ENCODE peak calls at places on chromosomes 3 and 15, in five cellular contexts. One of them, this sample, is unnamed.

GRCh38 chr3:134232146-134232545 is 18.5 kb downstream of the RYK start:
- DNase-seq in H9: no peak
- DNase-seq in neuronal stem cell: no peak
- DNase-seq in H1: no peak
- DNase-seq in IMR-90: peak
- DNase-seq in this sample: peak

GRCh38 chr3:59267021-59267420 is 217.2 kb upstream of the CFAP20DC start:
- DNase-seq in IMR-90: no peak
- DNase-seq in neuronal stem cell: no peak
- DNase-seq in H1: no peak
- DNase-seq in H9: no peak
- DNase-seq in this sample: no peak

GRCh38 chr15:99956022-99956775 is 223.0 kb upstream of the LYSMD4 start:
- DNase-seq in IMR-90: no peak
- DNase-seq in neuronal stem cell: no peak
- DNase-seq in H9: no peak
- DNase-seq in H1: no peak
- DNase-seq in this sample: no peak

GRCh38 chr3:186254676-186255665 is 107.1 kb downstream of the DGKG start:
- DNase-seq in H1: no peak
- DNase-seq in H9: no peak
- DNase-seq in IMR-90: no peak
- DNase-seq in neuronal stem cell: no peak
- DNase-seq in this sample: no peak

GRCh38 chr3:27079427-27080105 is 289.6 kb downstream of the NEK10 start:
- DNase-seq in H9: no peak
- DNase-seq in H1: no peak
- DNase-seq in IMR-90: no peak
- DNase-seq in neuronal stem cell: no peak
- DNase-seq in this sample: peak

GRCh38 chr3:127196466-127197299 is 3.8 kb downstream of the PRR23E start:
- DNase-seq in H1: no peak
- DNase-seq in IMR-90: no peak
- DNase-seq in neuronal stem cell: no peak
- DNase-seq in H9: no peak
- DNase-seq in this sample: no peak

GRCh38 chr3:132554437-132554836 is 42.6 kb upstream of the ACKR4 start:
- DNase-seq in neuronal stem cell: no peak
- DNase-seq in H9: no peak
- DNase-seq in IMR-90: peak
- DNase-seq in H1: no peak
- DNase-seq in this sample: no peak

GRCh38 chr3:72727726-72728125 is 120.5 kb downstream of the SHQ1 start:
- DNase-seq in H1: no peak
- DNase-seq in H9: no peak
- DNase-seq in neuronal stem cell: no peak
- DNase-seq in IMR-90: no peak
- DNase-seq in this sample: no peak

GRCh38 chr3:195213639-195214315 is 57.2 kb downstream of the XXYLT1 start:
- DNase-seq in H9: no peak
- DNase-seq in IMR-90: no peak
- DNase-seq in H1: no peak
- DNase-seq in neuronal stem cell: no peak
- DNase-seq in this sample: no peak

GRCh38 chr3:29186982-29187718 is 93.7 kb upstream of the RBMS3 start:
- DNase-seq in H9: no peak
- DNase-seq in neuronal stem cell: no peak
- DNase-seq in IMR-90: peak
- DNase-seq in H1: no peak
- DNase-seq in this sample: peak

GRCh38 chr3:54870423-54870822 is 57.4 kb downstream of the LRTM1 start:
- DNase-seq in neuronal stem cell: peak
- DNase-seq in H1: no peak
- DNase-seq in H9: no peak
- DNase-seq in IMR-90: peak
- DNase-seq in this sample: peak

DNA sequence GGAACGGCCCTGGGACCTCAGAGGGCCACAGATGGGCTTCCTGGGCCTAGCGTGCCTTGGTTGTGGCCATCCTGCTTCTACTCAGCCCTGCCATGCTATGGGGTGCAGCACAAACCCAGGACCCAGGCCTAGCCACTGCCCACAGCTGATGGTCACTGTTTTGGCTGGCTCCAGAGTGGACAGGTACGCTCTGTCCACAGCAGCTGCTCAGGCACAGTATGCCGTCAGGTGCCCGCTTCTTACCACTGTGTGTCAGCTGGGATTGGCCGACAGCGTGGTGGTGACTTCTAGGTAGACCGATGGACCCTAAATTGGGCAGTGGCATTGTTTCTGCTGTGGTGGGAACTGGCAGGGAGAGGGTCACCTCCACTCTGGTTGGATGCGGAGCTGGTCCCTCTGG is 47.3 kb downstream of the KLF13 start:
- DNase-seq in IMR-90: no peak
- DNase-seq in H1: no peak
- DNase-seq in H9: no peak
- DNase-seq in neuronal stem cell: no peak
- DNase-seq in this sample: no peak
- H3K14ac ChIP-seq in IMR-90: no peak
- H3K14ac ChIP-seq in H1: no peak
- H3K14ac ChIP-seq in H9: no peak
- H3K14ac ChIP-seq in neuronal stem cell: peak
- H3K14ac ChIP-seq in this sample: no peak

GRCh38 chr3:52554026-52554755 is 17.8 kb downstream of the UQCC5 start:
- DNase-seq in H1: no peak
- DNase-seq in neuronal stem cell: no peak
- DNase-seq in H9: no peak
- DNase-seq in IMR-90: no peak
- DNase-seq in this sample: no peak
- H3K4me2 ChIP-seq in H1: no peak
- H3K4me2 ChIP-seq in neuronal stem cell: no peak
- H3K4me2 ChIP-seq in H9: no peak
- H3K4me2 ChIP-seq in IMR-90: no peak
- H3K4me2 ChIP-seq in this sample: no peak

GRCh38 chr15:40302288-40302886 is 5.3 kb downstream of the PLCB2 start:
- DNase-seq in IMR-90: no peak
- DNase-seq in H1: no peak
- DNase-seq in neuronal stem cell: no peak
- DNase-seq in H9: no peak
- DNase-seq in this sample: no peak

GRCh38 chr15:40301467-40302179 is 6.1 kb downstream of the PLCB2 start:
- DNase-seq in IMR-90: no peak
- DNase-seq in H1: no peak
- DNase-seq in neuronal stem cell: no peak
- DNase-seq in H9: peak
- DNase-seq in this sample: no peak

GRCh38 chr15:40302981-40303380 is 4.8 kb downstream of the PLCB2 start:
- DNase-seq in H1: no peak
- DNase-seq in IMR-90: no peak
- DNase-seq in neuronal stem cell: no peak
- DNase-seq in H9: no peak
- DNase-seq in this sample: no peak

GRCh38 chr15:40300367-40300766 is 7.4 kb downstream of the PLCB2 start:
- DNase-seq in neuronal stem cell: no peak
- DNase-seq in H9: no peak
- DNase-seq in H1: no peak
- DNase-seq in IMR-90: no peak
- DNase-seq in this sample: no peak

DNA sequence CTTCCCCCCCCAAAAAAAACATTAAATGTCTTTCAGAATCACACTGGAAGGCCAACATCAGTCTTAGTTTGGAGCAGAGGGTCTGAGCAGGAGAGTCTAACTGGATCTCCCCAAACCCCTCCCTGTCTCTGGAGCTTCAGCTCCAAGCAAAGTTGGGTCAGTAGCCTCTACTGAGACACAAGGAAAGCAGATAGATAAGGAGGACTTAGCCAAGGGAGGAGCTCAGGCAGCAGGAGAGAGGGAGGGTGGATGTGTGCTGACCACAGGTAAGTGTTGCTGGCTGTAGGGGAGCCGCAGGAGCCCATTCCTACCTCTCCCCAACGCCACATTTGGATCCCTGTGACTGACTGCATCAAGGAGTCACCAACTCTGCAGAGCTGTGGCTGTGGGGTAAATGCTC is 7.0 kb downstream of the PLCB2 start:
- DNase-seq in H1: no peak
- DNase-seq in H9: no peak
- DNase-seq in neuronal stem cell: no peak
- DNase-seq in IMR-90: no peak
- DNase-seq in this sample: no peak
- H3K14ac ChIP-seq in H1: no peak
- H3K14ac ChIP-seq in H9: no peak
- H3K14ac ChIP-seq in neuronal stem cell: no peak
- H3K14ac ChIP-seq in IMR-90: no peak
- H3K14ac ChIP-seq in this sample: no peak

GRCh38 chr3:24372559-24373197 is 122.0 kb downstream of the THRB start:
- DNase-seq in neuronal stem cell: no peak
- DNase-seq in H9: no peak
- DNase-seq in IMR-90: no peak
- DNase-seq in H1: no peak
- DNase-seq in this sample: no peak
- H3K4me2 ChIP-seq in neuronal stem cell: no peak
- H3K4me2 ChIP-seq in H9: no peak
- H3K4me2 ChIP-seq in IMR-90: no peak
- H3K4me2 ChIP-seq in H1: no peak
- H3K4me2 ChIP-seq in this sample: no peak

DNA sequence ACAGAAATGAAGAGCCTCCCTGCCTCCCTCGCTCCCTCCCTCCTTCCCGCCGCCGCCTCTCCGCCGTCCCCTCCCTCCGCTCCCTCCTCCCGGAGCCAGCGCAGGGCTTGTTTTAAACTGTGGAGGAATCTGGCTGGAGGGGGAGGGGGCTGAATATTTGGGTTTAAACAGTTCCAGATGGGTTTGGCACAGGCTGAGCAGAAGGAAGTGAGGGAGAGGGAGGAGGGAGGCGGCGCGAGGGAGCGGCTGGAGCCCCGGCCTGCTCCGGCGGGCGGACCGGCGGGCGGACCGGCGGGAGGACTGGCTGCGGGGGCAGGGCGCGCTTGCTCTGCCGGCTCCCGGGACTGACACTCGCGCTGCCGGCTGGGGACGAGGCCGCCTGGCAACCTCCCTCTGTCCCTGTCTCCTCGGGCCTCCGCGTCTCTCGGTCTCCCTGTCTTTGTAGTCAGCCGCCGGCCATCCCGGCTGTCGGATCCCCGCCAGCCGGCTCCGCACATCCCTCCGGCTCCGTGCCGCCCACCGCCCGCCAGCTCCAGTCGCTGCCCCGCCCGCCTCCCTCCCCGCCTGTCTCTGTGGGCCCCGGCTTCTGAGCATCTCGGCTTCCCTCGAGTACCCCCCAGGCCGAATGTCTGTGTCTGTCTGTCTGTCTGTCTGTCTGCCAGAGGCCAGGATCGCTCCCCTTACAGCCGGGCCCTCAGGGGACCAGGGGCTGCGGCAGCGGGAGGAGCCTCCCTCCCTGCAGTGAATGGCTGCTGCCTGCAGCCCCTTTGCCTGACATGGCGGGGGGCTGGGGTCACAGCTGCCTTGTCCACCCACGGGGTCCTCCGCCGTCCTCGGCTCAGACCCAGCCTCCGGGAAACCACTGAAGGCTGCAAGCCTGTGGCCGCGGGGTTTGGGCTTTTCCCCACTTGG is 7.6 kb downstream of the EPHB3 start:
- DNase-seq in IMR-90: peak
- DNase-seq in neuronal stem cell: no peak
- DNase-seq in H9: no peak
- DNase-seq in H1: no peak
- DNase-seq in this sample: peak
- H3K14ac ChIP-seq in IMR-90: peak
- H3K14ac ChIP-seq in neuronal stem cell: peak
- H3K14ac ChIP-seq in H9: no peak
- H3K14ac ChIP-seq in H1: no peak
- H3K14ac ChIP-seq in this sample: peak

GRCh38 chr15:56532766-56533455 is 68.0 kb upstream of the MNS1 start:
- DNase-seq in H1: no peak
- DNase-seq in IMR-90: no peak
- DNase-seq in neuronal stem cell: no peak
- DNase-seq in H9: no peak
- DNase-seq in this sample: peak
- H3K4me2 ChIP-seq in H1: no peak
- H3K4me2 ChIP-seq in IMR-90: no peak
- H3K4me2 ChIP-seq in neuronal stem cell: no peak
- H3K4me2 ChIP-seq in H9: no peak
- H3K4me2 ChIP-seq in this sample: no peak